ENCODE peak calls at places on chromosomes 3 and 15, in nine cellular contexts. W, X, L, G, M, E, S, I and D are unnamed samples.

GRCh38 chr3:7340795-7341194 is 479.9 kb downstream of the GRM7 start:
- DNase-seq in E (no peak), G (no peak), I (no peak), L (no peak), S (no peak), M (no peak), X (no peak), W (no peak), D (no peak)

GRCh38 chr3:54123538-54124196 is 1.3 kb downstream of the CACNA2D3 start:
- DNase-seq in I (no peak), L (no peak), X (no peak), W (no peak), M (no peak), S (no peak), E (no peak), G (no peak), D (no peak)

GRCh38 chr3:74561881-74562280 is 52.6 kb downstream of the CNTN3 start:
- DNase-seq in G (no peak), I (no peak), W (no peak), M (no peak), E (no peak), L (peak), S (no peak), X (no peak), D (no peak)

GRCh38 chr3:185337231-185337816 is 25.6 kb upstream of the MAP3K13 start:
- DNase-seq in L (no peak), E (peak), G (peak), W (no peak), M (no peak), X (no peak), S (peak), I (no peak), D (no peak)

GRCh38 chr3:149371001-149371722 is 6.3 kb downstream of the TM4SF1 start:
- DNase-seq in X (no peak), E (peak), M (no peak), L (peak), W (no peak), I (no peak), G (no peak), S (no peak), D (no peak)

GRCh38 chr3:98901032-98901464 is 447 bp downstream of the DCBLD2 start:
- DNase-seq in L (no peak), I (no peak), E (peak), S (peak), W (peak), M (no peak), X (peak), G (peak), D (peak)

GRCh38 chr15:70096215-70096974 is 1.3 kb downstream of the TLE3 start:
- DNase-seq in X (peak), E (peak), L (peak), I (peak), S (peak), M (no peak), G (peak), W (peak), D (peak)

GRCh38 chr3:126100688-126101301 is 16.9 kb upstream of the SLC41A3 start:
- DNase-seq in M (no peak), E (no peak), W (no peak), L (no peak), S (no peak), X (peak), I (no peak), G (no peak), D (no peak)

GRCh38 chr3:72754582-72754981 is 93.7 kb downstream of the SHQ1 start:
- DNase-seq in L (no peak), G (no peak), W (no peak), S (no peak), X (no peak), M (no peak), E (no peak), I (no peak), D (no peak)

GRCh38 chr3:189724366-189724765 is 93.2 kb downstream of the TP63 start:
- DNase-seq in L (peak), I (no peak), W (no peak), M (no peak), S (no peak), X (no peak), G (no peak), E (no peak), D (no peak)

GRCh38 chr3:197466586-197467399 is 89.0 kb downstream of the BDH1 start:
- DNase-seq in W (no peak), I (peak), S (peak), X (no peak), G (no peak), L (peak), E (peak), M (peak), D (peak)

GRCh38 chr3:12979151-12979946 is 93.9 kb downstream of the IQSEC1 start:
- DNase-seq in W (peak), I (no peak), E (no peak), M (no peak), L (no peak), G (no peak), X (no peak), S (no peak), D (no peak)

GRCh38 chr15:89333959-89334509 is 590 bp downstream of the POLG start:
- DNase-seq in L (no peak), W (no peak), G (no peak), X (no peak), S (no peak), M (no peak), I (no peak), E (no peak), D (no peak)

GRCh38 chr15:69554321-69554961 is 101.8 kb downstream of the RPLP1 start:
- DNase-seq in W (no peak), G (no peak), M (no peak), S (no peak), I (no peak), L (no peak), E (peak), X (no peak), D (no peak)

GRCh38 chr3:12983326-12983725 is 89.9 kb downstream of the IQSEC1 start:
- DNase-seq in W (no peak), G (no peak), X (no peak), S (no peak), I (no peak), M (no peak), E (no peak), L (no peak), D (no peak)

GRCh38 chr3:46922871-46923558 is 45.5 kb downstream of the PTH1R start:
- DNase-seq in X (no peak), L (no peak), E (no peak), I (peak), M (no peak), W (no peak), S (no peak), G (no peak), D (no peak)

GRCh38 chr3:61345020-61345419 is 93.8 kb upstream of the FHIT start:
- DNase-seq in W (no peak), L (no peak), M (no peak), S (no peak), I (no peak), X (no peak), G (no peak), E (no peak), D (no peak)

GRCh38 chr3:144390786-144391185 is 419.2 kb downstream of the DIPK2A start:
- DNase-seq in M (no peak), I (no peak), W (no peak), E (no peak), L (no peak), X (no peak), G (no peak), S (no peak), D (no peak)

GRCh38 chr3:31106912-31107311 is 212.5 kb upstream of the GADL1 start:
- DNase-seq in G (no peak), X (no peak), M (no peak), I (no peak), W (no peak), S (no peak), L (no peak), E (no peak), D (no peak)

GRCh38 chr3:38119802-38120689 is 16.9 kb downstream of the ACAA1 start:
- DNase-seq in I (no peak), M (no peak), S (no peak), G (no peak), E (no peak), L (no peak), W (no peak), X (peak), D (no peak)

GRCh38 chr3:52088445-52089367 is 32.3 kb upstream of the DUSP7 start:
- DNase-seq in E (no peak), I (no peak), M (peak), W (peak), X (no peak), S (no peak), G (peak), L (peak), D (peak)

GRCh38 chr15:80473574-80474223 is 69.5 kb downstream of the ARNT2 start:
- DNase-seq in L (no peak), G (no peak), M (no peak), X (no peak), W (no peak), E (no peak), S (no peak), I (no peak), D (no peak)

GRCh38 chr3:3783675-3784074 is 15.6 kb upstream of the LRRN1 start:
- DNase-seq in M (no peak), I (no peak), L (no peak), G (no peak), X (no peak), W (no peak), S (no peak), E (no peak), D (no peak)

GRCh38 chr3:194003128-194004057 is 132.6 kb upstream of the HES1 start:
- DNase-seq in E (peak), X (peak), L (peak), W (peak), S (peak), G (peak), I (peak), M (peak), D (peak)

GRCh38 chr3:23999012-23999641 is 54.0 kb downstream of the NR1D2 start:
- DNase-seq in L (peak), X (peak), I (peak), E (peak), S (peak), W (no peak), G (peak), M (peak), D (peak)

GRCh38 chr15:31296304-31297220 is 30.1 kb upstream of the KLF13 start:
- DNase-seq in L (no peak), E (peak), X (peak), W (peak), M (no peak), S (peak), I (no peak), G (peak), D (no peak)

GRCh38 chr3:30167511-30168135 is 438.8 kb upstream of the TGFBR2 start:
- DNase-seq in I (no peak), M (no peak), E (no peak), X (no peak), W (no peak), G (no peak), S (peak), L (peak), D (no peak)

GRCh38 chr15:34206016-34206415 is 3.9 kb downstream of the KATNBL1 start:
- DNase-seq in S (no peak), E (peak), X (no peak), M (no peak), I (no peak), G (no peak), W (no peak), L (no peak), D (no peak)

GRCh38 chr3:138935864-138936762 is 10.8 kb downstream of the FOXL2 start:
- DNase-seq in G (peak), E (peak), I (peak), S (peak), M (no peak), W (peak), X (peak), L (peak), D (peak)

GRCh38 chr15:90869140-90869541 is 753 bp downstream of the FURIN start:
- DNase-seq in X (no peak), E (no peak), I (no peak), L (no peak), W (peak), S (no peak), M (no peak), G (no peak), D (no peak)

DNA sequence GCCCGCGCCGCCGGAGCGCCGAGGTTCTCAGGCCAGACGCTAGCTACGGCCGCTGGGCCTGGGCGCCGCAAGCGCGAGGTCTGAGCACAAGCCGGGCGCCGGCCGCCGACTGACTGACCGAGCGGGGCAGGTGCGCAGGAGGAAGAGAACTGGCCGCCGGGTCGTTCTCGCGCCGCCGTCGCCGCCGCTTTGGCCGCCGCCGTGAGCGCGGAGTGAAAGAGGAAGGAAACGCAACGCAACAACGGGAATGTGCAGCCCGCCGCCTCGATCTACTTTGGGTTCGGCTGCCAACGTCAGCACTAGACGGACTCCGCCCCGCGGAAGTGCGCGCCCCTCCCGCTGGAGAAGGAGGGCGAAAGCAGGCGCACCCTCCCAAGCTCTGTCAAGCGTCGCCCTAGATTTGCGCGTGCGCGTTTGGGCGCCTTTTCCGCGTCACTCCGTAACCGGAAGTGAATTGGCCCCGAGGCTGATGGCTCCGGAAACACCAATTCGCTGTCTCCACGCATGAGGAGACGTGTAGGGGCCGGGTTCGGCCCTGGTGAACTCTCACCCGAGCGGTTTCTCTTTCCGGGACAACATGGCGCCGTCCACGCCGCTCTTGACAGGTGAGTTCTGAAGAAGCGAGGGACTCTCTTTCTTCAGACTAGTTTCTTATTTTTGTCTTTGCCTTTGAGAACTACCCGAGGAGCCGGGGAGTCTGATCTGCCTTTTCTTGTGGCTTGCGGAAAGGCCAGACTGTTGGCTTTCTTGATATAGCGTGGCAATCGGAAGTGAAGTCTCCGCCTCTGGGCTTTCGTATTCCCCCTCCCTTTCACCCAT is at the start of the genes EIF2A and SERP1:
- DNase-seq in W (peak), S (peak), L (peak), M (peak), G (peak), I (peak), X (peak), E (peak), D (peak)
- TF ChIP-seq CTCF in W (no peak), S (no peak), L (no peak), M (no peak), G (no peak), I (no peak), X (no peak), E (no peak), D (no peak)

DNA sequence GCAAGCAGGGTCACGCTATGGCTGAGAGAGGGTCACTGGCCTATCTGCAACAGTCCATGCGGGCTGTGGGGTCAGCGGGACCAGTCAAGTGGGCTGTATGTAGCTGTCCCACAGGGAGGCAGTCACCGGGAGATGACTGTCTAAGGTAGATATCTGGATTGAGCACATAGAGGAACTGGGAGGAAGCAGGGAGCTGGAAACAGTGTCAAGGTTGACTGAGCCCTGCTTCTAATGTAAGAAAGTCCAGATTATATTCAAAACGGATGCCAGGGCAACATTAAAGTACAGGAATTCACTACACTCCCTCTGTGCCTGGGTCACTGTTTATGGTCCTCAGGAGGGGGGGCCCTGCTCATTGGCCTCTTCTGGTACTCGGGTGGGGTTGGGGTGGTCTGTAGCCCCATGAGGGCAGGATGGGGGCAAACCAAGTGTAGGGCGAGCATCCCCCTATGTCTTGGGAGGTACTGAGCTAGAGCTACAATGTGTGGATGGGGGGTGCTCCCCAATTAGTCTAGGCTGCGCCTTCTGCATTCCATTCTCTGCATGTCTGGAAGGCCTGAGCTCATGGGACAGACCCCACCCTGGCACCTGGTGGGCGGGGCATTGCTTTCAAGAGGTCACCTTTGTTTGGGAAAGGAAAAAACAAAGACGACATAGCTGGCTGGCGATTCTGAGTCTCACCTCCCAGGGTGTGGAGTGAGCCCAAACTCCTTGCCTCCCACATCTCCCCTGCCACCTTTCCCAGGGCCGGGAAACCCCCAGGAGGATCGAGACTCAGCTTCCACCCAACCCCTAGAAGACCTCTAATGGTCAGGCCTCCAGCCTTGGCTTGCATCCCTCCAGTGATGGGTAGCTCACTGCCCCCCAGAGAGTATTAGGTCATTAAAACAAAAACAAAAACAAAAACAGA is 45.1 kb upstream of the C15orf39 start:
- DNase-seq in I (no peak), L (no peak), S (peak), E (no peak), M (no peak), G (peak), X (peak), W (no peak), D (no peak)
- TF ChIP-seq CTCF in I (no peak), L (no peak), S (no peak), E (no peak), M (no peak), G (no peak), X (no peak), W (no peak), D (no peak)

DNA sequence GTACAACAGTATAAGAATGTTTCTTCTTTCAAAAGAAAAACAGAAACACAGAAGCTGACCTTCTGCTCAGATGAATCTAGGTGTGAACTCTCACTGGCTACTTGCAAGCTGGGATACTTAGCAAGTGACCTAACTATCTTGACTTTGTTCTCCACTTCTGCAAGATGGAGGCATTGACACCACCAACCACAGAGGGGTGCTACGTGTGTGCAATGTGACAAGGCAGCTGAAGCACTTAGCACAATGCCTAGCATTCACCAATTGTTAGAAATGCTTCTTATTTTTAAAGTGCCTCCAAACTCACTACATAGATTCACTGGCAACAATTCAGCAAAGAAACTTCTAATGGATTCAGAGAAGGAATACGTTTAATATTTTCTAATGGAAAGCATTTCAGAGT is 331.4 kb upstream of the WNT5A start:
- DNase-seq in E (peak), S (no peak), L (no peak), X (no peak), M (no peak), G (no peak), I (no peak), W (no peak), D (no peak)
- TF ChIP-seq CTCF in E (no peak), S (no peak), L (no peak), X (no peak), M (no peak), G (no peak), I (no peak), W (no peak), D (no peak)

GRCh38 chr15:43510230-43511011 is 7.0 kb upstream of the MAP1A start:
- DNase-seq in G (peak), S (peak), E (peak), X (peak), I (peak), L (peak), W (peak), M (peak), D (peak)
- TF ChIP-seq CTCF in G (no peak), S (no peak), E (no peak), X (no peak), I (peak), L (peak), W (no peak), M (peak), D (peak)

DNA sequence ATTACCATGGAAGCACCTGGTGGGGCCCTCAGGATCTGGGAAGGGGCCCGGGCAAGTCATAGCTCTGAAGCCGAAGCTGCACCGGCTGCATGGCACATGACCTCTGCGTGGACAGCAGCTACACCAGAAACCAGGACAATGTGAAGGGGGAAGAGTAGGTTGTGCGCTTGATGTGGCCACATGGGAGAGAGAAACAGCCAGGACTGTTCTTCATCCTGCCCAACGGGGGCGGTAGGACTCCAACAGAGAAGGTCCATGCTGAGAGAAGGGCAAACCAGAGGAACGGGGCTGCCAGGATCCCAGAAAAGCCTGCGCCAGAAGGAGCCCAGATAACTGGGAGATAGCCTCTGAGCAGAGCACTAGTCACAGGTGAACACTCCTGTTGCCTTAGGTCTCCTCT is 54.9 kb upstream of the PRR20G start:
- DNase-seq in X (no peak), M (no peak), L (no peak), W (no peak), E (no peak), S (no peak), G (no peak), I (no peak), D (no peak)
- TF ChIP-seq CTCF in X (no peak), M (no peak), L (no peak), W (no peak), E (no peak), S (no peak), G (no peak), I (no peak), D (no peak)

GRCh38 chr3:141878812-141879211 is 2.4 kb downstream of the ATP1B3 start:
- DNase-seq in G (no peak), L (peak), S (peak), M (no peak), W (no peak), E (no peak), X (no peak), I (no peak), D (no peak)

GRCh38 chr3:141877911-141878310 is 1.5 kb downstream of the ATP1B3 start:
- DNase-seq in M (no peak), G (no peak), W (no peak), I (no peak), X (no peak), S (no peak), E (peak), L (no peak), D (no peak)

GRCh38 chr3:141876891-141877561 is 583 bp downstream of the ATP1B3 start:
- DNase-seq in W (peak), S (peak), L (peak), I (peak), M (no peak), G (peak), X (peak), E (peak), D (peak)

GRCh38 chr3:141876381-141876890 is at the start of gene ATP1B3:
- DNase-seq in W (peak), S (peak), E (peak), G (peak), L (peak), X (peak), M (peak), I (peak), D (peak)

DNA sequence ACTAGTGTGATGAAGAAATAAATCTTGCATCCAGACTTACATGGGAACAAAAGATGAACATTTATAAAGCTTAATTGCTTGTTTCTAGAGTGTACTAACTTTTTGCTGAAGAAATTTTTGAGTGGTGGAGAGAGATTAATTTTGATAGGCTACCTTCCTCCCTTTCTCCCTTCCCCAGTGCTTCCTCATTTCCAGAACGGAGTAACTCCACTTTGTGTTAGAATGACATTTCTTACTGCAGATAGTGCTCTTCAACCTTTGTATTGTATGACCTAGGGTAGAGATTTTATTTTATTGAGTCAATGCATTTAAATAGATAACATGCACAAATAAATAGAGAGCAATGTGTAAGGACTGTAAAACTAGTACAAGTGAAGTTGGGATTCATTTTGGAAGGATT is 1.9 kb downstream of the ATP1B3 start:
- DNase-seq in I (no peak), L (no peak), G (no peak), E (no peak), W (no peak), M (no peak), X (no peak), S (no peak), D (no peak)
- TF ChIP-seq CTCF in I (no peak), L (no peak), G (no peak), E (no peak), W (no peak), M (no peak), X (no peak), S (no peak), D (no peak)